ENCODE peak calls at places on chromosomes 1 and 21, in five cellular contexts. O is GM23338, S is iris pigment epithelial cell, T is RCC 7860, W is memory B cell. J is an unnamed sample.

GRCh38 chr1:209580577-209580976 is 2.9 kb upstream of the CAMK1G start:
- DNase-seq in O (no peak), S (no peak), T (no peak), W (no peak), J (no peak)

GRCh38 chr1:244445320-244446181 is 6.2 kb downstream of the ADSS2 start:
- DNase-seq in O (no peak), S (no peak), T (no peak), W (no peak), J (no peak)

GRCh38 chr1:204623894-204624361 is 61.6 kb downstream of the LRRN2 start:
- DNase-seq in O (peak; percentile 80), S (no peak), T (no peak), W (no peak), J (no peak)

GRCh38 chr1:230393722-230394121 is 32.4 kb downstream of the PGBD5 start:
- DNase-seq in O (no peak), S (no peak), T (no peak), W (no peak), J (no peak)

GRCh38 chr21:44293551-44294231 is 6.2 kb upstream of the PFKL start:
- DNase-seq in O (no peak), S (no peak), T (no peak), W (no peak), J (no peak)

GRCh38 chr1:178232949-178233348 is 139.0 kb downstream of the RASAL2 start:
- DNase-seq in O (no peak), S (peak; percentile 79), T (no peak), W (no peak), J (no peak)

GRCh38 chr1:113123737-113124136 is 50.7 kb downstream of the LRIG2 start:
- DNase-seq in O (no peak), S (peak; percentile 86), T (no peak), W (no peak), J (no peak)

GRCh38 chr1:55445416-55445815 is 230.3 kb upstream of the USP24 start:
- DNase-seq in O (no peak), S (no peak), T (no peak), W (no peak), J (no peak)

GRCh38 chr1:184665329-184665728 is 89.3 kb downstream of the EDEM3 start:
- DNase-seq in O (peak; percentile 23), S (no peak), T (no peak), W (no peak), J (no peak)

GRCh38 chr1:232599178-232600041 is 30.5 kb downstream of the SIPA1L2 start:
- DNase-seq in O (no peak), S (peak; percentile 19), T (peak; percentile 58), W (no peak), J (no peak)

GRCh38 chr1:21302747-21303715 is 12.8 kb upstream of the ECE1 start:
- DNase-seq in O (no peak), S (peak; percentile 86), T (no peak), W (no peak), J (no peak)

GRCh38 chr1:205775717-205776056 is 405 bp upstream of the RAB29 start:
- DNase-seq in O (no peak), S (peak; percentile 78), T (peak; percentile 16), W (no peak), J (no peak)

GRCh38 chr1:231139125-231139649 is 22.7 kb upstream of the TRIM67 start:
- DNase-seq in O (no peak), S (peak; percentile 94), T (peak; percentile 19), W (no peak), J (no peak)